ENCODE peak calls at places on chromosome 6, in four cellular contexts. One of them, this sample, is unnamed.

GRCh38 chr6:47977314-47977713 is 133.7 kb downstream of the PTCHD4 start:
- DNase-seq in hepatocyte: no peak
- DNase-seq in mammary epithelial cell: no peak
- DNase-seq in A673: no peak
- DNase-seq in this sample: no peak

GRCh38 chr6:121522265-121522664 is 86.8 kb downstream of the GJA1 start:
- DNase-seq in hepatocyte: peak
- DNase-seq in mammary epithelial cell: peak
- DNase-seq in A673: no peak
- DNase-seq in this sample: no peak

GRCh38 chr6:21824431-21825180 is 231.1 kb downstream of the SOX4 start:
- DNase-seq in hepatocyte: no peak
- DNase-seq in mammary epithelial cell: no peak
- DNase-seq in A673: no peak
- DNase-seq in this sample: no peak

GRCh38 chr6:148440877-148441453 is 98.3 kb downstream of the SASH1 start:
- DNase-seq in hepatocyte: peak
- DNase-seq in mammary epithelial cell: peak
- DNase-seq in A673: peak
- DNase-seq in this sample: peak

GRCh38 chr6:71254323-71254722 is 34.3 kb upstream of the OGFRL1 start:
- DNase-seq in hepatocyte: no peak
- DNase-seq in mammary epithelial cell: no peak
- DNase-seq in A673: no peak
- DNase-seq in this sample: no peak

GRCh38 chr6:127851197-127851596 is 49.7 kb downstream of the THEMIS start:
- DNase-seq in hepatocyte: no peak
- DNase-seq in mammary epithelial cell: no peak
- DNase-seq in A673: no peak
- DNase-seq in this sample: no peak

GRCh38 chr6:75382634-75382900 is 98.0 kb upstream of the TMEM30A start:
- DNase-seq in hepatocyte: no peak
- DNase-seq in mammary epithelial cell: no peak
- DNase-seq in A673: no peak
- DNase-seq in this sample: no peak

GRCh38 chr6:121765060-121765459 is 329.6 kb downstream of the GJA1 start:
- DNase-seq in hepatocyte: no peak
- DNase-seq in mammary epithelial cell: no peak
- DNase-seq in A673: no peak
- DNase-seq in this sample: no peak

GRCh38 chr6:5190467-5190866 is 70.3 kb downstream of the LYRM4 start:
- DNase-seq in hepatocyte: peak
- DNase-seq in mammary epithelial cell: peak
- DNase-seq in A673: peak
- DNase-seq in this sample: no peak

GRCh38 chr6:117506180-117506835 is 23.8 kb downstream of the DCBLD1 start:
- DNase-seq in hepatocyte: no peak
- DNase-seq in mammary epithelial cell: peak
- DNase-seq in A673: no peak
- DNase-seq in this sample: no peak

GRCh38 chr6:116239256-116239655 is 14.6 kb downstream of the TSPYL4 start:
- DNase-seq in hepatocyte: no peak
- DNase-seq in mammary epithelial cell: no peak
- DNase-seq in A673: no peak
- DNase-seq in this sample: no peak

GRCh38 chr6:111069722-111070406 is 17.4 kb upstream of the SLC16A10 start:
- DNase-seq in hepatocyte: no peak
- DNase-seq in mammary epithelial cell: no peak
- DNase-seq in A673: no peak
- DNase-seq in this sample: no peak

GRCh38 chr6:35400901-35401311 is 51.2 kb upstream of the FANCE start:
- DNase-seq in hepatocyte: peak
- DNase-seq in mammary epithelial cell: peak
- DNase-seq in A673: no peak
- DNase-seq in this sample: no peak

GRCh38 chr6:90144396-90144795 is 152.2 kb downstream of the BACH2 start:
- DNase-seq in hepatocyte: no peak
- DNase-seq in mammary epithelial cell: peak
- DNase-seq in A673: no peak
- DNase-seq in this sample: no peak

GRCh38 chr6:55541024-55541423 is 38.0 kb downstream of the HMGCLL1 start:
- DNase-seq in hepatocyte: no peak
- DNase-seq in mammary epithelial cell: no peak
- DNase-seq in A673: no peak
- DNase-seq in this sample: no peak

DNA sequence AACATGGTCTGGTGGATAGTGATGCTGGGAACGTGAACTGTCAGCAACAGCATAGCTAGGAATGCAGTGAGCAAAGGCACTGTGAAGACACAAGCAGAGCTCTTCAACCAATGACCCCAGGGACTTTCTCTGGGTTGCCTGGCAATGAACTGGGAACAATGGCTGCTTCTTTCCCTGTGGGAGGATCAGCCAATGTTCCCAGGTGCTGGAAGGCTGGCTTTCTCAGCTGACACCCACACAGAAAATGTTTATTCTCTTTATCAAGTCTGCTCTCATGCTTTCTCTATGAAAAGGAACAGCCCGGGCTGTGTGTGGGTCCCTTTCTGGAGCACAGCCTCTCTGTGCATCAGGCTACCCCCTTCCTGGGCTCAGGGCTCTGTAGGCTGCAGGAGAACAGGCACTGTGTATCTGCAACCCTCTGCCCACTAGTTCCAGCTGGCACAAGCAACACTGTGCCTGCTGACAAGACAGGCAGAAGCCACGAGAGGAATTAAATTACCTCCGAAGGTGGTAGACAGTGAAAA is 54.2 kb downstream of the HFE start:
- DNase-seq in hepatocyte: no peak
- DNase-seq in mammary epithelial cell: no peak
- DNase-seq in A673: no peak
- DNase-seq in this sample: no peak
- H3K4me3 ChIP-seq in hepatocyte: no peak
- H3K4me3 ChIP-seq in mammary epithelial cell: no peak
- H3K4me3 ChIP-seq in A673: no peak
- H3K4me3 ChIP-seq in this sample: no peak

GRCh38 chr6:28738396-28738765 is 185.4 kb downstream of the TRIM27 start:
- DNase-seq in hepatocyte: no peak
- DNase-seq in mammary epithelial cell: no peak
- DNase-seq in A673: no peak
- DNase-seq in this sample: no peak
- TF ChIP-seq EZH2 in hepatocyte: no peak
- TF ChIP-seq EZH2 in mammary epithelial cell: no peak
- TF ChIP-seq EZH2 in A673: no peak
- TF ChIP-seq EZH2 in this sample: no peak

DNA sequence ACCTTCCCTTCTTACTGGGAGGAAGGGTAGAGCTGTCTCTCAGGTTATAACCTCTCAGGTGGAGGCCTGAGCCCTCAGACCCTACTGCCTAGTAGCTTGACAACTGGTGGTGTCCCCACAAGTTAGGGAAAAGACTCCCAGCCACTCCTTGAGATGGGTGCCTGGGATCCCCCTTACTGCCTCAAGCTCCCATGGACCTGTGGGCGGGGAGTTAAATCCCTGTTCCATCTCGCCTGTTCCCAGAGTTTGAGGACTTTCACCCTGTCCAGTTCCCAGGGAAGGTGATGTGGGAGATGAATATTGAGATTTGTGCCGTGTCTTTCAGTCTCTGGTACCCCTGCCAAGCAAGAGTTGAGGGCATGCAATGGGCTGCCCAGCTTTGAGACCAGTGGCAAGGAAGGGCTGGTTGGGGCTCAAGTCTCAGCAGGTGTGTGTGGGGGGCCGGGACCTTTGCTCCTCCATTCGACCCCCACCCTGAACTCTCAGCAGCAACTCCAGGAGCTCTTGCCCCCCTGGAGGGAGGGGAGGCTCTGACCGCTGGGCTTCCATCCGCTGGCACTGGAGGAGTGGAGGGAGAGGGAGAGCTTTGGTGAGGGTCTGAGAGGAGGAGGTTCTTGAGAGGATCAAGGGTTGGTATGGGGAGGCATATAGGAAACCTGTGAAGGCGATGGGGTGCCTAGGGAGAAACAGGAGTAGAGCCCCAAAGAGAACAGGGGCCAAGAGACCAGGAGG is 1.1 kb upstream of the PBX2 start:
- DNase-seq in hepatocyte: no peak
- DNase-seq in mammary epithelial cell: no peak
- DNase-seq in A673: no peak
- DNase-seq in this sample: no peak
- H3K4me3 ChIP-seq in hepatocyte: no peak
- H3K4me3 ChIP-seq in mammary epithelial cell: no peak
- H3K4me3 ChIP-seq in A673: no peak
- H3K4me3 ChIP-seq in this sample: peak

GRCh38 chr6:170293881-170294755 is 3.2 kb upstream of the DLL1 start:
- DNase-seq in hepatocyte: no peak
- DNase-seq in mammary epithelial cell: no peak
- DNase-seq in A673: no peak
- DNase-seq in this sample: no peak

GRCh38 chr6:170291271-170292110 is 613 bp upstream of the DLL1 start:
- DNase-seq in hepatocyte: peak
- DNase-seq in mammary epithelial cell: peak
- DNase-seq in A673: peak
- DNase-seq in this sample: no peak

GRCh38 chr6:170292111-170292777 is 1.4 kb upstream of the DLL1 start:
- DNase-seq in hepatocyte: no peak
- DNase-seq in mammary epithelial cell: no peak
- DNase-seq in A673: no peak
- DNase-seq in this sample: no peak

GRCh38 chr6:170293411-170293844 is 2.5 kb upstream of the DLL1 start:
- DNase-seq in hepatocyte: no peak
- DNase-seq in mammary epithelial cell: no peak
- DNase-seq in A673: no peak
- DNase-seq in this sample: no peak

DNA sequence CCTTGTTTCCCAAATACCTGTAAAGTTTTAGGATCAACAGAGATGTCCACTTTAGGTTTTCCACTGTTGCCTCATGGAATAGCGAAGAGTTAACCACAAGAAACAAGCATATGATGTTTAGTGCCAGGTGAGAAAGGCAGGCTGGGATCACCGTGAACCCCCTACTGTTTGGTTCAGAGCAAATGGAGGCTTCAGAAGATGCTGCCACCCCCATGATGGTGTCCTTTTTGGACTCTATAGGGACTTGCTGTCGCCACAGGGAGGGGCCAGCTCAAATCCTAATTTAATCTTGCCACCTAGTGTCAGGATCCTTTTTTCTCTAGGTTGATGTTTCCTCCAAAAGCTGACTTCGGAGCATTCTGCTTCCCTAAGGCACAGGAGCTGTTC is 1.9 kb upstream of the DLL1 start:
- DNase-seq in hepatocyte: no peak
- DNase-seq in mammary epithelial cell: no peak
- DNase-seq in A673: peak
- DNase-seq in this sample: no peak
- TF ChIP-seq EZH2 in hepatocyte: no peak
- TF ChIP-seq EZH2 in mammary epithelial cell: no peak
- TF ChIP-seq EZH2 in A673: no peak
- TF ChIP-seq EZH2 in this sample: no peak